ENCODE peak calls at places on chromosomes 7 and 10, in six cellular contexts. One of them, this sample, is unnamed. For H3K79me2, the result is how much of the 10 kb centered on the place peaks cover.

GRCh38 chr7:111424768-111425167 is 137.5 kb downstream of the IMMP2L start:
- DNase-seq in SK-N-SH: no peak
- DNase-seq in trophoblast cell: peak
- DNase-seq in GM12878: no peak
- DNase-seq in neural progenitor cell: no peak
- DNase-seq in GM23248: peak
- DNase-seq in this sample: peak

GRCh38 chr10:71448146-71448545 is 51.4 kb downstream of the CDH23 start:
- DNase-seq in SK-N-SH: no peak
- DNase-seq in trophoblast cell: no peak
- DNase-seq in GM12878: no peak
- DNase-seq in neural progenitor cell: no peak
- DNase-seq in GM23248: no peak
- DNase-seq in this sample: no peak

GRCh38 chr7:8371742-8372141 is 61.7 kb upstream of the NXPH1 start:
- DNase-seq in SK-N-SH: no peak
- DNase-seq in trophoblast cell: no peak
- DNase-seq in GM12878: no peak
- DNase-seq in neural progenitor cell: no peak
- DNase-seq in GM23248: no peak
- DNase-seq in this sample: no peak

GRCh38 chr10:106511917-106512316 is 652.6 kb downstream of the SORCS1 start:
- DNase-seq in SK-N-SH: no peak
- DNase-seq in trophoblast cell: no peak
- DNase-seq in GM12878: no peak
- DNase-seq in neural progenitor cell: no peak
- DNase-seq in GM23248: no peak
- DNase-seq in this sample: no peak

GRCh38 chr10:22598488-22598887 is 115.9 kb downstream of the PIP4K2A start:
- DNase-seq in SK-N-SH: peak
- DNase-seq in trophoblast cell: no peak
- DNase-seq in GM12878: no peak
- DNase-seq in neural progenitor cell: no peak
- DNase-seq in GM23248: no peak
- DNase-seq in this sample: no peak

GRCh38 chr10:105063796-105064195 is 422.7 kb downstream of the SORCS3 start:
- DNase-seq in SK-N-SH: peak
- DNase-seq in trophoblast cell: no peak
- DNase-seq in GM12878: no peak
- DNase-seq in neural progenitor cell: peak
- DNase-seq in GM23248: peak
- DNase-seq in this sample: peak

GRCh38 chr10:118823256-118823907 is 68.6 kb upstream of the CACUL1 start:
- DNase-seq in SK-N-SH: no peak
- DNase-seq in trophoblast cell: no peak
- DNase-seq in GM12878: no peak
- DNase-seq in neural progenitor cell: no peak
- DNase-seq in GM23248: no peak
- DNase-seq in this sample: no peak

GRCh38 chr7:96993453-96993865 is 11.9 kb upstream of the DLX6 start:
- DNase-seq in SK-N-SH: no peak
- DNase-seq in trophoblast cell: no peak
- DNase-seq in GM12878: no peak
- DNase-seq in neural progenitor cell: no peak
- DNase-seq in GM23248: no peak
- DNase-seq in this sample: no peak

GRCh38 chr10:72062341-72062740 is 26.0 kb downstream of the SPOCK2 start:
- DNase-seq in SK-N-SH: no peak
- DNase-seq in trophoblast cell: no peak
- DNase-seq in GM12878: no peak
- DNase-seq in neural progenitor cell: no peak
- DNase-seq in GM23248: no peak
- DNase-seq in this sample: no peak

GRCh38 chr10:22427890-22428571 is 82.7 kb downstream of the SPAG6 start:
- DNase-seq in SK-N-SH: peak
- DNase-seq in trophoblast cell: peak
- DNase-seq in GM12878: no peak
- DNase-seq in neural progenitor cell: no peak
- DNase-seq in GM23248: peak
- DNase-seq in this sample: peak

DNA sequence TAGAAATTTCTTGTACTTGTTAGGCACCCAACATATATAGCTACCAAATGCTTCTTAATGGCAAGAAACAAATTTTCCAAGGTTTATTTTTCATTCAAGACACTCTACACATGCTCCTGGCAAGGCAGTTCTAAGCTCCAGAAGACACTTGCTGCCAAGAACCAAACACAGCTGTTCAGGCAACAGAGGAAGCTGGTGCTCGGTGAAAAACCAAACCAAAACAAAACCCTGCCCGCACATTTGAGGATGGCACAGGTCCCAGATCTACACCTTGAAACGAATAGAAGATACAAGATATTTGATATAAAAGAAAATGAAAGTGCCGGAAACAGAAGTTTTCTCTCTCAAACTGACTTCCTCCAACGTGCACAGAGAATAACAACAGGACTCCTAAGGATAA is 4.9 kb upstream of the DNTT start:
- DNase-seq in SK-N-SH: no peak
- DNase-seq in trophoblast cell: no peak
- DNase-seq in GM12878: no peak
- DNase-seq in neural progenitor cell: no peak
- DNase-seq in GM23248: no peak
- DNase-seq in this sample: no peak
- H3K27ac ChIP-seq in SK-N-SH: no peak
- H3K27ac ChIP-seq in trophoblast cell: no peak
- H3K27ac ChIP-seq in GM12878: no peak
- H3K27ac ChIP-seq in neural progenitor cell: no peak
- H3K27ac ChIP-seq in GM23248: no peak
- H3K27ac ChIP-seq in this sample: no peak

DNA sequence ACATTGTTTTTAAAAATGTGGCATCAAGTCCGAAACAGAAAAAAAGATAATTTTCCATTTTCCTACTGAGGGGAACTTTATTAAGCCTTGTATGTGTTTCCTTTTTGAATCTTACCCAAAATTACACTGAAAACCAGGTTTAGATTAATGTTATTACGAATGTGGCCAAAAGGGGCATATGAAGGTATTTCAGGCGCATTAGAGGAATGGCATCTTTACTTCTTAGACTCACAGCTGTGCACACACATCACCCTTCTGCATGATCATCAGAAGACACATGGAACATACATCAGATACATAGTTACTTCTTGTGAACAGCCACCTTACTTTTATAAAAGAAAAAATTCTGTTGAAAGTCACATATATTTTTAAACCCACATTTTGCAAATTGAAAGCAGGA is 58.6 kb upstream of the ZPBP start:
- DNase-seq in SK-N-SH: no peak
- DNase-seq in trophoblast cell: no peak
- DNase-seq in GM12878: no peak
- DNase-seq in neural progenitor cell: no peak
- DNase-seq in GM23248: no peak
- DNase-seq in this sample: no peak
- H3K9ac ChIP-seq in SK-N-SH: no peak
- H3K9ac ChIP-seq in trophoblast cell: no peak
- H3K9ac ChIP-seq in GM12878: no peak
- H3K9ac ChIP-seq in neural progenitor cell: no peak
- H3K9ac ChIP-seq in GM23248: no peak
- H3K9ac ChIP-seq in this sample: no peak

GRCh38 chr10:69349542-69349888 is 67.2 kb downstream of the TACR2 start:
- DNase-seq in SK-N-SH: no peak
- DNase-seq in trophoblast cell: no peak
- DNase-seq in GM12878: no peak
- DNase-seq in neural progenitor cell: no peak
- DNase-seq in GM23248: no peak
- DNase-seq in this sample: no peak
- H3K79me2 ChIP-seq in SK-N-SH: half or more
- H3K79me2 ChIP-seq in trophoblast cell: under half
- H3K79me2 ChIP-seq in GM12878: under half
- H3K79me2 ChIP-seq in neural progenitor cell: under half
- H3K79me2 ChIP-seq in GM23248: half or more
- H3K79me2 ChIP-seq in this sample: half or more

GRCh38 chr7:13846386-13846785 is 143.1 kb downstream of the ETV1 start:
- DNase-seq in SK-N-SH: no peak
- DNase-seq in trophoblast cell: no peak
- DNase-seq in GM12878: no peak
- DNase-seq in neural progenitor cell: no peak
- DNase-seq in GM23248: peak
- DNase-seq in this sample: no peak
- H3K27ac ChIP-seq in SK-N-SH: no peak
- H3K27ac ChIP-seq in trophoblast cell: no peak
- H3K27ac ChIP-seq in GM12878: no peak
- H3K27ac ChIP-seq in neural progenitor cell: no peak
- H3K27ac ChIP-seq in GM23248: no peak
- H3K27ac ChIP-seq in this sample: no peak

GRCh38 chr7:99380032-99380822 is 5.7 kb downstream of the ARPC1B start:
- DNase-seq in SK-N-SH: no peak
- DNase-seq in trophoblast cell: peak
- DNase-seq in GM12878: peak
- DNase-seq in neural progenitor cell: no peak
- DNase-seq in GM23248: peak
- DNase-seq in this sample: peak
- H3K9ac ChIP-seq in SK-N-SH: no peak
- H3K9ac ChIP-seq in trophoblast cell: no peak
- H3K9ac ChIP-seq in GM12878: peak
- H3K9ac ChIP-seq in neural progenitor cell: peak
- H3K9ac ChIP-seq in GM23248: peak
- H3K9ac ChIP-seq in this sample: peak

DNA sequence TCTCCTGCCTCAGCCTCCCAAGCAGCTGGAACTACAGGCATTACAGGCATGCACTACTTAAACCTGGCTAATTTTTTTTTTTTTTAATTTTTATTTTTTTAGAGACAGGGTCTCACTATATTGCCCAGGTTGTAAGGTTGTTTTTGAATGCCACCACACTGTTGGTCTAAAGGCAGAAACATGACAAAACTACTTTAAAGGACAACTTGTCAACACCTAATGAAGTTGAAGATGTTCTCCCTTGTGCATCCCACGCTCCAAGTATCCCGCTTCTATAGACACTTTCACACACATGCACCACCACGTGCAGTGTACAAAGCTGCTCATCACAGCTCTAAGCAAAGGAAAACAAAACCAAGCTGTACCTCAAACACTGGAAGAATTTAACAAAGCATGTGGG is 226.4 kb downstream of the FGFR2 start:
- DNase-seq in SK-N-SH: no peak
- DNase-seq in trophoblast cell: no peak
- DNase-seq in GM12878: no peak
- DNase-seq in neural progenitor cell: no peak
- DNase-seq in GM23248: no peak
- DNase-seq in this sample: no peak
- H3K79me2 ChIP-seq in SK-N-SH: under half
- H3K79me2 ChIP-seq in trophoblast cell: under half
- H3K79me2 ChIP-seq in GM12878: under half
- H3K79me2 ChIP-seq in neural progenitor cell: under half
- H3K79me2 ChIP-seq in GM23248: under half
- H3K79me2 ChIP-seq in this sample: under half

This sample was measured in mammary epithelial cell.